ENCODE peak calls at places on chromosome 20, in nine cellular contexts. X is stomach; G is CD8-positive, alpha-beta memory T cell; O is effector memory CD4-positive, alpha-beta T cell; A is GM23248; C is colonic mucosa; T is ovary; Q is prostate gland; S is tibial nerve. F is an unnamed sample.

GRCh38 chr20:51533291-51534172 is 9.0 kb downstream of the NFATC2 start:
- DNase-seq in X (no peak), G (no peak), C (no peak), Q (no peak), T (no peak), S (no peak), O (no peak), A (peak; percentile 79), F (no peak)

GRCh38 chr20:52152416-52152815 is 39.2 kb downstream of the ZFP64 start:
- DNase-seq in S (no peak), O (no peak), A (no peak), G (no peak), Q (no peak), T (no peak), C (no peak), X (no peak), F (no peak)

GRCh38 chr20:45061244-45061643 is 39.7 kb downstream of the KCNS1 start:
- DNase-seq in Q (no peak), T (no peak), G (no peak), C (no peak), X (no peak), O (no peak), S (no peak), A (peak; percentile 95), F (no peak)

GRCh38 chr20:3218307-3218988 is 9.2 kb downstream of the ITPA start:
- DNase-seq in T (peak; percentile 58), A (peak; percentile 63), X (peak; percentile 75), O (peak; percentile 53), Q (peak; percentile 25), S (no peak), C (peak; percentile 62), G (peak; percentile 75), F (peak; percentile 89)

GRCh38 chr20:41456341-41456740 is 89.7 kb upstream of the EMILIN3 start:
- DNase-seq in X (no peak), T (no peak), S (no peak), Q (no peak), G (no peak), A (peak; percentile 47), O (no peak), C (no peak), F (no peak)

GRCh38 chr20:49415664-49416044 is 66.8 kb downstream of the KCNB1 start:
- DNase-seq in Q (no peak), A (no peak), G (no peak), O (no peak), T (no peak), C (no peak), X (no peak), S (no peak), F (no peak)

GRCh38 chr20:49397525-49397924 is 84.9 kb downstream of the KCNB1 start:
- DNase-seq in G (no peak), S (no peak), T (no peak), Q (no peak), C (peak; percentile 21), A (peak; percentile 88), O (no peak), X (no peak), F (no peak)

GRCh38 chr20:8267009-8267408 is 134.9 kb downstream of the PLCB1 start:
- DNase-seq in A (no peak), G (no peak), C (no peak), Q (no peak), O (no peak), T (no peak), X (no peak), S (no peak), F (no peak)

GRCh38 chr20:4633780-4634179 is 87.9 kb upstream of the PRND start:
- DNase-seq in O (no peak), G (no peak), C (no peak), X (no peak), S (no peak), Q (no peak), A (peak; percentile 89), T (no peak), F (no peak)

GRCh38 chr20:59255256-59255655 is 45.2 kb upstream of the EDN3 start:
- DNase-seq in A (no peak), S (no peak), Q (no peak), X (no peak), C (no peak), G (no peak), O (no peak), T (no peak), F (no peak)

GRCh38 chr20:63557481-63557891 is 3.5 kb downstream of the FNDC11 start:
- DNase-seq in O (no peak), T (no peak), G (no peak), X (no peak), Q (no peak), A (no peak), C (no peak), S (no peak), F (no peak)

GRCh38 chr20:20225325-20225724 is 142.6 kb upstream of the INSM1 start:
- DNase-seq in G (no peak), T (no peak), A (no peak), O (no peak), S (no peak), C (no peak), Q (no peak), X (no peak), F (no peak)

GRCh38 chr20:42747765-42748411 is 441.8 kb downstream of the PTPRT start:
- DNase-seq in X (no peak), S (no peak), C (no peak), Q (no peak), G (no peak), A (no peak), T (no peak), O (no peak), F (no peak)

GRCh38 chr20:53738039-53738944 is 144.7 kb upstream of the ZNF217 start:
- DNase-seq in O (no peak), G (no peak), Q (peak; percentile 94), X (peak; percentile 85), S (peak; percentile 41), C (peak; percentile 41), A (peak; percentile 96), T (peak; percentile 41), F (no peak)

GRCh38 chr20:20343886-20344381 is 24.0 kb upstream of the INSM1 start:
- DNase-seq in S (no peak), A (no peak), O (no peak), G (no peak), T (no peak), X (no peak), Q (no peak), C (no peak), F (no peak)

GRCh38 chr20:36745927-36746659 is at the start of gene NDRG3:
- DNase-seq in C (peak; percentile 92), X (peak; percentile 96), Q (peak; percentile 94), A (peak; percentile 98), O (peak; percentile 89), G (peak; percentile 92), S (peak; percentile 86), T (peak; percentile 94), F (peak; percentile 97)

GRCh38 chr20:34861386-34862084 is 11.1 kb downstream of the GGT7 start:
- DNase-seq in C (peak; percentile 71), A (no peak), S (no peak), X (peak; percentile 69), T (no peak), G (no peak), Q (peak; percentile 70), O (no peak), F (no peak)
- H3K27ac ChIP-seq in C (no peak overlapping the region), A (no peak overlapping the region), S (no peak overlapping the region), X (no peak overlapping the region), T (no peak overlapping the region), G (no peak overlapping the region), Q (no peak overlapping the region), O (no peak overlapping the region), F (no peak overlapping the region)

DNA sequence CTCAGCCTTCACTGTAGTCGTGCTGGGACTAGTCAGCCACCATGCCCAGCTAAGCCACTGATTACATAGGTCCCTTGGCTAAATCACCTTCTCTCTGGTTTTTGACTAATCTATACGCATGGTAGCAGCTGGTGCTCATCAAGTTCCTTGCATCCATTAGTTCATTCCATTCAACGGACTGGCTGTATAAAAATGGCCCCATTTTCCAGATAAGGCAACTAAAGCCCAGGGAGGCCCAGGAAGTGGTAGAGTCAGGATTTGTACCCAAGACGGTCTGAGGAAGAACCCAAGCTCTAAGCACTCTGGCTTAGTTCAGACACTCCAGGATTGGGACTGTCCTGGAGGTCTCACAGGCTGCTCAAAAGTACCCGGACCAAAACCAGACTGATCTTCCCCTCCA is 4.9 kb downstream of the E2F1 start:
- DNase-seq in T (no peak), C (no peak), G (no peak), Q (no peak), O (no peak), S (no peak), X (no peak), A (no peak), F (no peak)
- H3K4me1 ChIP-seq in T (peaks cover 41% of the 10 kb centered on the region), C (peaks cover 9% of the 10 kb centered on the region), G (peaks cover 41% of the 10 kb centered on the region), Q (no peaks in the 10 kb centered on the region), O (peaks cover 32% of the 10 kb centered on the region), S (no peaks in the 10 kb centered on the region), X (peaks cover 18% of the 10 kb centered on the region), A (peaks cover 12% of the 10 kb centered on the region), F (no peaks in the 10 kb centered on the region)

GRCh38 chr20:56003966-56004365 is 1.4 kb downstream of the CBLN4 start:
- DNase-seq in A (peak; percentile 1), Q (no peak), C (no peak), T (peak; percentile 67), O (no peak), S (no peak), X (no peak), G (no peak), F (no peak)

GRCh38 chr20:56003111-56003800 is 2.1 kb downstream of the CBLN4 start:
- DNase-seq in T (peak; percentile 42), O (no peak), C (no peak), Q (no peak), S (no peak), G (no peak), A (no peak), X (no peak), F (no peak)

GRCh38 chr20:56001890-56002289 is 3.4 kb downstream of the CBLN4 start:
- DNase-seq in X (no peak), T (no peak), G (no peak), O (no peak), Q (no peak), C (no peak), A (no peak), S (no peak), F (no peak)

GRCh38 chr20:56004611-56005388 is 519 bp downstream of the CBLN4 start:
- DNase-seq in S (no peak), A (no peak), T (peak; percentile 42), C (no peak), X (no peak), Q (no peak), O (no peak), G (no peak), F (no peak)

DNA sequence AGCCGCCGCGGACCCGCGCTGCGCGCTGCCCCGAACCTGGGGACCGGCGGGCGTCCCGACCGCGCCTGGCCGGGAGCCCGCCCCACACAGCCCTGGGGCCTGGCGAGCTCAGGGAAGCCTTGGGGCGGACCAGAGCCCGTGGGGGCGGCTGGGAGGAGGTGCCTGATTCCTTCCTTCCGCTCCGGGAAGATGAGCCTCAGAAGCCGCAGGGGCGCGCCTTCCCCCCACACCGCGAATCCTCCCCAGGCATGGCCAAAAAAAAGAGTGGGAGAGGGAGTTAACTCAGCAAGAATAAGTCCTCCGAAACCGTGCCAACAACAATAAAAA is at the start of gene CBLN4:
- DNase-seq in O (no peak), Q (no peak), C (no peak), S (no peak), A (no peak), G (no peak), T (peak; percentile 59), X (no peak), F (no peak)
- H3K27me3 ChIP-seq in O (peaks cover 10% of the 10 kb centered on the region), Q (peaks cover 34% of the 10 kb centered on the region), C (peaks cover 37% of the 10 kb centered on the region), S (no peaks in the 10 kb centered on the region), A (peaks cover 4% of the 10 kb centered on the region), G (no peaks in the 10 kb centered on the region), T (no peaks in the 10 kb centered on the region), X (peaks cover 43% of the 10 kb centered on the region), F (no peaks in the 10 kb centered on the region)

GRCh38 chr20:1945134-1945618 is 48.7 kb downstream of the PDYN start:
- DNase-seq in T (peak; percentile 68), Q (no peak), A (peak; percentile 89), X (peak; percentile 35), S (peak; percentile 57), G (no peak), O (no peak), C (peak; percentile 27), F (peak; percentile 85)
- H3K27ac ChIP-seq in T (no peak overlapping the region), Q (no peak overlapping the region), A (peak overlapping the region; percentile 79), X (peak overlapping the region; percentile 76), S (peak overlapping the region; percentile 70), G (no peak overlapping the region), O (no peak overlapping the region), C (no peak overlapping the region), F (no peak overlapping the region)